ENCODE peak calls at places on chromosomes 2 and 18, in four cellular contexts. U, M, W and Y are unnamed samples. For H3K4me1, the result is how much of the 10 kb centered on the place peaks cover.

GRCh38 chr2:28567076-28567471 is 71.2 kb downstream of the PLB1 start:
- DNase-seq in M (no peak), U (peak), W (no peak), Y (no peak)

GRCh38 chr2:171788316-171788993 is 101.2 kb downstream of the DYNC1I2 start:
- DNase-seq in M (no peak), U (no peak), W (no peak), Y (no peak)

GRCh38 chr2:47293967-47294366 is 109.0 kb upstream of the MSH2 start:
- DNase-seq in U (no peak), W (no peak), M (no peak), Y (no peak)

GRCh38 chr2:151999058-151999457 is 99.8 kb downstream of the CACNB4 start:
- DNase-seq in U (peak), W (peak), M (peak), Y (peak)

GRCh38 chr18:73645175-73645715 is 502.4 kb downstream of the FBXO15 start:
- DNase-seq in M (peak), W (no peak), U (no peak), Y (no peak)

GRCh38 chr2:71798266-71799012 is 345.1 kb downstream of the DYSF start:
- DNase-seq in W (peak), M (peak), U (no peak), Y (peak)

GRCh38 chr18:46097378-46097852 is 681 bp downstream of the ATP5F1A start:
- DNase-seq in U (no peak), M (no peak), W (no peak), Y (peak)

GRCh38 chr2:108907822-108908716 is 81.0 kb downstream of the EDAR start:
- DNase-seq in W (no peak), U (no peak), M (no peak), Y (no peak)

GRCh38 chr2:213216461-213216860 is 65.0 kb upstream of the IKZF2 start:
- DNase-seq in U (no peak), M (peak), W (no peak), Y (no peak)

GRCh38 chr2:239912938-239913631 is 112.1 kb downstream of the NDUFA10 start:
- DNase-seq in U (no peak), M (no peak), W (no peak), Y (no peak)

GRCh38 chr2:6958616-6959235 is 41.5 kb downstream of the RNF144A start:
- DNase-seq in W (no peak), M (no peak), U (no peak), Y (no peak)

GRCh38 chr2:207163053-207163814 is 2.5 kb downstream of the KLF7 start:
- DNase-seq in U (no peak), M (peak), W (no peak), Y (no peak)

GRCh38 chr2:1675633-1676032 is 68.7 kb downstream of the PXDN start:
- DNase-seq in U (no peak), W (no peak), M (peak), Y (no peak)

GRCh38 chr18:52277785-52278184 is 62.2 kb upstream of the DCC start:
- DNase-seq in W (no peak), U (no peak), M (no peak), Y (no peak)

GRCh38 chr2:205496777-205497176 is 185.5 kb upstream of the NRP2 start:
- DNase-seq in W (no peak), U (no peak), M (peak), Y (no peak)

GRCh38 chr2:241224068-241224850 is 35.8 kb downstream of the ANO7 start:
- DNase-seq in M (peak), U (no peak), W (no peak), Y (peak)

GRCh38 chr2:174485763-174486613 is 841 bp downstream of the GPR155 start:
- DNase-seq in W (peak), U (peak), M (peak), Y (peak)

GRCh38 chr18:63071566-63072175 is 247.9 kb downstream of the BCL2 start:
- DNase-seq in W (no peak), M (no peak), U (no peak), Y (no peak)

GRCh38 chr18:47215554-47216138 is 35.8 kb downstream of the SKOR2 start:
- DNase-seq in U (no peak), W (peak), M (peak), Y (peak)

GRCh38 chr2:223578846-223579245 is 23.3 kb downstream of the SCG2 start:
- DNase-seq in U (no peak), M (no peak), W (no peak), Y (no peak)

GRCh38 chr2:205704101-205704741 is 21.9 kb downstream of the NRP2 start:
- DNase-seq in W (no peak), U (no peak), M (peak), Y (peak)

GRCh38 chr2:20580690-20581437 is 70.0 kb downstream of the HS1BP3 start:
- DNase-seq in W (no peak), M (no peak), U (no peak), Y (no peak)

GRCh38 chr2:20579866-20580265 is 71.0 kb downstream of the HS1BP3 start:
- DNase-seq in W (no peak), M (no peak), U (no peak), Y (no peak)

GRCh38 chr2:20577495-20578235 is 73.2 kb downstream of the HS1BP3 start:
- DNase-seq in W (no peak), M (peak), U (no peak), Y (no peak)

GRCh38 chr2:20578266-20578894 is 72.5 kb downstream of the HS1BP3 start:
- DNase-seq in W (no peak), U (no peak), M (no peak), Y (no peak)

GRCh38 chr2:20578895-20579825 is 71.7 kb downstream of the HS1BP3 start:
- DNase-seq in W (peak), U (no peak), M (peak), Y (peak)
- H3K4me1 ChIP-seq in W (under half), U (under half), M (under half), Y (under half)

DNA sequence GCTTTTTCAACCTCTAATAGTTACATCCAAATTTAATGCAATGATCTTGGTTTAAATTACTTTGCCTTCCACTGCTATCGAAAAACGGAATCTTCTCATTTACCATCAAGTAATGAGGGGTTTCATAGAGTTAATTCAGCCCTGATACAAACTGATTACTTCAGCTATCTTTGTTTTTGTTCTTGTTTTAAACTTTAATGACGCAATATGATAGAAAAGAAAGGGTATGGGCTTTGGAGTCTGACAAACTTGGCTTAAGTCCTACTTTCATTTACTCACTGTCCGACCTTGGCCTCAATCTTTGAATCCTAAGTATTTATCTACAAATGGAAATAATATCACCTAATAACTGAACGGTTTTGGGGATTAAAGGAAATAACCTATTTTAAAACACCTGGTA is 16.1 kb downstream of the ADAM17 start:
- DNase-seq in W (no peak), U (no peak), M (peak), Y (no peak)
- H3K4me3 ChIP-seq in W (no peak), U (no peak), M (no peak), Y (no peak)

DNA sequence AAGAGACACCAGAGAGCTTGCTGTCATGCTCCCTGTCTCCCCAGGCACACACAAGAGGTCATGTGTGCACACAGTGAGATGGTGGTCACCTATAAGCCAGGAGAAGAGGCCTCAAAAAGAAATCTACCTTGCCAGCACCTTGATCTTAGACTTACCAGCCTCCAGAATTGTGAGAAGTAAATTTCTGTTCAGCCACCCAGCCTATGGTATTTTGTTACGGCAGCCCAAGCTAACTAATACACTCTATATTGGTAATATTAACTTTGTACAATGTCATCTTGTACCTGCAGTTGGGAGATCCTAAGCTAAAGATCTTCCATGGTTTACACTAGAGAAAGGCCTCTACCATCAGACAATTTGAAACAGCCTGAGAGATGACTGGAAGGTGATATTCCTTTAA is 21.2 kb downstream of the RTN4 start:
- DNase-seq in M (no peak), W (no peak), U (no peak), Y (no peak)
- H3K4me1 ChIP-seq in M (under half), W (under half), U (half or more), Y (under half)

GRCh38 chr18:36096955-36097354 is 29.6 kb upstream of the RPRD1A start:
- DNase-seq in M (no peak), U (no peak), W (no peak), Y (no peak)

GRCh38 chr18:36099311-36099710 is 29.8 kb downstream of the SLC39A6 start:
- DNase-seq in M (no peak), W (no peak), U (no peak), Y (peak)

GRCh38 chr18:36095936-36096519 is 28.7 kb upstream of the RPRD1A start:
- DNase-seq in M (peak), U (no peak), W (peak), Y (peak)

GRCh38 chr18:36089001-36089400 is 21.6 kb upstream of the RPRD1A start:
- DNase-seq in U (no peak), M (no peak), W (no peak), Y (no peak)

DNA sequence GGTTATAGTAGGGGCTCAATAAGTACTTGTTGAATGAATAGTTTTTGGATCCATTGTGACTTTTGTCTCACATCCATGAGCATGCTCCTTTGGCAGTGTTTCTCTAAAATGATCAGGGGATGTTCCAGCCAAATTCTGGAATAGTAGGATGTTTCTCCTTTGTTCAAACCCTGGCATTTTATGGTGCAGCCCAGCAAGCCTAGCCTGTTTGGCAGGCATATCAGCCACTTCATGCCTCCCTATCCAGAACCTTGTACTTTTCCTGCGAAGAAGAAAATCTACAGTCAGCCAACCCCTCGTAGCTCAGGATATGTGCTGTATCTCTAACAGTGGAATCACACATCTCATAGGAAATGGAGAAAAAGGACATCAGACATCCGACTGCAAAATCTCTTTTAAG is 27.1 kb upstream of the RPRD1A start:
- DNase-seq in U (no peak), W (no peak), M (no peak), Y (no peak)
- H3K4me3 ChIP-seq in U (no peak), W (no peak), M (no peak), Y (no peak)

GRCh38 chr2:197240018-197240712 is 70.4 kb downstream of the ANKRD44 start:
- DNase-seq in U (no peak), M (no peak), W (no peak), Y (no peak)
- H3K4me1 ChIP-seq in U (half or more), M (under half), W (under half), Y (under half)